ENCODE peak calls at places on chromosome 1, in nine cellular contexts. One of them, this sample, is unnamed.

GRCh38 chr1:157170677-157171515 is 32.7 kb upstream of the ETV3 start:
- DNase-seq in stomach: peak; percentile 60
- DNase-seq in adrenal gland: peak; percentile 26
- DNase-seq in uterus: no peak
- DNase-seq in H1: peak; percentile 91
- DNase-seq in erythroblast: peak; percentile 38
- DNase-seq in prostate gland: no peak
- DNase-seq in spleen: no peak
- DNase-seq in body of pancreas: peak; percentile 39
- DNase-seq in this sample: peak; percentile 35

GRCh38 chr1:145878724-145879123 is 6.9 kb downstream of the ANKRD35 start:
- DNase-seq in H1: no peak
- DNase-seq in body of pancreas: no peak
- DNase-seq in spleen: no peak
- DNase-seq in erythroblast: no peak
- DNase-seq in adrenal gland: no peak
- DNase-seq in prostate gland: no peak
- DNase-seq in uterus: no peak
- DNase-seq in stomach: no peak
- DNase-seq in this sample: no peak

GRCh38 chr1:78649628-78650027 is at the start of gene IFI44:
- DNase-seq in spleen: peak; percentile 85
- DNase-seq in uterus: peak; percentile 81
- DNase-seq in stomach: peak; percentile 90
- DNase-seq in erythroblast: no peak
- DNase-seq in body of pancreas: peak; percentile 84
- DNase-seq in H1: no peak
- DNase-seq in prostate gland: peak; percentile 82
- DNase-seq in adrenal gland: peak; percentile 85
- DNase-seq in this sample: peak; percentile 17

GRCh38 chr1:167454304-167454928 is 63.9 kb downstream of the CD247 start:
- DNase-seq in uterus: no peak
- DNase-seq in spleen: no peak
- DNase-seq in H1: peak; percentile 76
- DNase-seq in body of pancreas: no peak
- DNase-seq in prostate gland: no peak
- DNase-seq in adrenal gland: no peak
- DNase-seq in stomach: no peak
- DNase-seq in erythroblast: no peak
- DNase-seq in this sample: no peak

GRCh38 chr1:13901041-13901440 is 201.1 kb downstream of the PRDM2 start:
- DNase-seq in erythroblast: no peak
- DNase-seq in uterus: no peak
- DNase-seq in prostate gland: no peak
- DNase-seq in adrenal gland: no peak
- DNase-seq in body of pancreas: no peak
- DNase-seq in H1: no peak
- DNase-seq in spleen: no peak
- DNase-seq in stomach: no peak
- DNase-seq in this sample: no peak

GRCh38 chr1:38547346-38547745 is 312.2 kb downstream of the RRAGC start:
- DNase-seq in uterus: no peak
- DNase-seq in spleen: no peak
- DNase-seq in body of pancreas: no peak
- DNase-seq in prostate gland: no peak
- DNase-seq in adrenal gland: no peak
- DNase-seq in erythroblast: no peak
- DNase-seq in H1: no peak
- DNase-seq in stomach: no peak
- DNase-seq in this sample: no peak

GRCh38 chr1:154213274-154213673 is 7.1 kb upstream of the CFAP141 start:
- DNase-seq in prostate gland: no peak
- DNase-seq in H1: no peak
- DNase-seq in spleen: no peak
- DNase-seq in adrenal gland: no peak
- DNase-seq in body of pancreas: no peak
- DNase-seq in uterus: no peak
- DNase-seq in erythroblast: peak; percentile 7
- DNase-seq in stomach: no peak
- DNase-seq in this sample: peak; percentile 64

GRCh38 chr1:22447581-22448215 is 4.0 kb upstream of the ZBTB40 start:
- DNase-seq in uterus: no peak
- DNase-seq in body of pancreas: no peak
- DNase-seq in erythroblast: no peak
- DNase-seq in adrenal gland: peak; percentile 85
- DNase-seq in prostate gland: no peak
- DNase-seq in spleen: no peak
- DNase-seq in stomach: no peak
- DNase-seq in H1: no peak
- DNase-seq in this sample: peak; percentile 46

GRCh38 chr1:32172621-32173245 is 6.7 kb upstream of the TXLNA start:
- DNase-seq in spleen: no peak
- DNase-seq in body of pancreas: no peak
- DNase-seq in erythroblast: no peak
- DNase-seq in stomach: no peak
- DNase-seq in H1: no peak
- DNase-seq in prostate gland: no peak
- DNase-seq in uterus: no peak
- DNase-seq in adrenal gland: no peak
- DNase-seq in this sample: no peak

DNA sequence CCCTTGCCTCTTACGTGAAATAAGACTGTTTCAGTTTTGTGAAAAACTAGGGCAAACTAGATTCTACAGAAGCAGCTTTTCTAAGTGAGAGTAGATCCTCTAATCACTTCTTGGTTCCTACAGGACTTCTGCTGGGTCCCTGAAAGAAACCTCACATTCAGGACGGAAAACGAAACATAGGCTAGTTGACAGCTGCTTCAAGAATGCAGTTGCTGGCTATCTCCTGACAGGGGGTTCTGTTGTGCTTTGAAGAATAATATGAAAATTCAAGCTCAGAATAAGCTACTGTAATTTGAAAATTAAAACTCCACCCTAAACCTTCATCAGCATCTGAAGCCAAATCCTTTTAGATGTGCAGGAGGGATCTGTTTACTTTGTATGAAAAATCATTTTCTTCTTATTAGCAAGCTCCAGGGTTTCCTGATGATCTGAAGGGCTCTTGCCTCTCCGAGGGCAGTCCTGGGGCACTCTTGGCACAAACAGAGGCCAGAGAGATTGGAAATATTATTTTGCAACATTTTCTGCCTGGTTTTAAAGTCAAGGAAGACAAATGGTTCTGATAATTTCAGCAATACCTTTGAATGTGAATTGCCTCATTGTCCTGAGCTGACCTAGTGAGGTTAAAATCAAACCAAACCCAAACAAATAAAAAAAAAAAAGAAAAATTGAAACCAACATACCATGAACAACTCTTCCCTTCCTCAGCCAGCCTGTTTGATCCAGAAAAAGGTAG is 55.1 kb downstream of the NTMT2 start:
- DNase-seq in uterus: no peak
- DNase-seq in spleen: no peak
- DNase-seq in prostate gland: no peak
- DNase-seq in body of pancreas: no peak
- DNase-seq in H1: no peak
- DNase-seq in stomach: no peak
- DNase-seq in erythroblast: no peak
- DNase-seq in adrenal gland: peak; percentile 36
- DNase-seq in this sample: no peak
- TF ChIP-seq POLR2A in uterus: no peak
- TF ChIP-seq POLR2A in spleen: no peak
- TF ChIP-seq POLR2A in prostate gland: no peak
- TF ChIP-seq POLR2A in body of pancreas: no peak
- TF ChIP-seq POLR2A in H1: no peak
- TF ChIP-seq POLR2A in stomach: no peak
- TF ChIP-seq POLR2A in erythroblast: no peak
- TF ChIP-seq POLR2A in adrenal gland: no peak
- TF ChIP-seq POLR2A in this sample: no peak

DNA sequence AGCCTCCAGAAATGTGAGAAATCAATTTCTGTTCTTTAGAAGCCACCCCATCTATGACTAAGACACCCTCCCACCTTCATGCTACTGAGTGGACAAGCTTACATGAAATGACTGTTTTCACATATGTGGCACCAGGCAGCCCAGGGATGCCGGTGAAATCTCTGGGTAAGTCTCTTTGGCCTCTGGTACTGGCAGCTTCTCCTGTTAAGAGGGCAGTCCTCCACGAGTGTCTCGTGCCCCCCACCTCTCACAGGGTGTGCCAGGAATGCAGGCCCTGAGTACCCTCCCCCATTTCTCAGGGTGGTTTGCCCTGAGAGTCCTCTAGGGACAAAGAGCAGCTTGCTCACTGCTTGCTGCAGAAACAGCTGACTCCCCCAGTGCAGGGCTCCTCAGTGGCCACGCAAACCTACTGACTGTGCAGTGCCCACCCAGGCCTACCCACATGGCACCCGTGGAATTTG is 3.2 kb upstream of the PRXL2B start:
- DNase-seq in H1: no peak
- DNase-seq in body of pancreas: no peak
- DNase-seq in erythroblast: no peak
- DNase-seq in prostate gland: no peak
- DNase-seq in stomach: no peak
- DNase-seq in adrenal gland: peak; percentile 6
- DNase-seq in spleen: peak; percentile 78
- DNase-seq in uterus: no peak
- DNase-seq in this sample: no peak
- TF ChIP-seq POLR2A in H1: no peak
- TF ChIP-seq POLR2A in body of pancreas: no peak
- TF ChIP-seq POLR2A in erythroblast: no peak
- TF ChIP-seq POLR2A in prostate gland: no peak
- TF ChIP-seq POLR2A in stomach: no peak
- TF ChIP-seq POLR2A in adrenal gland: no peak
- TF ChIP-seq POLR2A in spleen: no peak
- TF ChIP-seq POLR2A in uterus: no peak
- TF ChIP-seq POLR2A in this sample: no peak

GRCh38 chr1:88897070-88897730 is 5.8 kb upstream of the GTF2B start:
- DNase-seq in prostate gland: no peak
- DNase-seq in body of pancreas: no peak
- DNase-seq in uterus: no peak
- DNase-seq in erythroblast: no peak
- DNase-seq in H1: no peak
- DNase-seq in adrenal gland: no peak
- DNase-seq in spleen: no peak
- DNase-seq in stomach: no peak
- DNase-seq in this sample: no peak

GRCh38 chr1:88890790-88891317 is 513 bp downstream of the GTF2B start:
- DNase-seq in body of pancreas: peak; percentile 32
- DNase-seq in erythroblast: peak; percentile 59
- DNase-seq in spleen: no peak
- DNase-seq in prostate gland: peak; percentile 11
- DNase-seq in stomach: peak; percentile 36
- DNase-seq in uterus: no peak
- DNase-seq in H1: no peak
- DNase-seq in adrenal gland: peak; percentile 39
- DNase-seq in this sample: no peak

GRCh38 chr1:88891318-88892145 is at the start of gene GTF2B:
- DNase-seq in body of pancreas: peak; percentile 92
- DNase-seq in prostate gland: peak; percentile 94
- DNase-seq in spleen: peak; percentile 96
- DNase-seq in H1: peak; percentile 84
- DNase-seq in adrenal gland: peak; percentile 94
- DNase-seq in stomach: peak; percentile 91
- DNase-seq in erythroblast: peak; percentile 97
- DNase-seq in uterus: peak; percentile 93
- DNase-seq in this sample: peak; percentile 57

GRCh38 chr1:88888755-88889154 is 2.6 kb downstream of the GTF2B start:
- DNase-seq in erythroblast: no peak
- DNase-seq in uterus: no peak
- DNase-seq in H1: no peak
- DNase-seq in stomach: no peak
- DNase-seq in spleen: no peak
- DNase-seq in prostate gland: no peak
- DNase-seq in adrenal gland: no peak
- DNase-seq in body of pancreas: no peak
- DNase-seq in this sample: no peak

GRCh38 chr1:88892146-88892877 is 945 bp upstream of the GTF2B start:
- DNase-seq in stomach: no peak
- DNase-seq in prostate gland: no peak
- DNase-seq in adrenal gland: no peak
- DNase-seq in uterus: no peak
- DNase-seq in H1: no peak
- DNase-seq in spleen: no peak
- DNase-seq in erythroblast: peak; percentile 70
- DNase-seq in body of pancreas: peak; percentile 18
- DNase-seq in this sample: no peak
- TF ChIP-seq POLR2A in stomach: no peak
- TF ChIP-seq POLR2A in prostate gland: no peak
- TF ChIP-seq POLR2A in adrenal gland: no peak
- TF ChIP-seq POLR2A in uterus: no peak
- TF ChIP-seq POLR2A in H1: no peak
- TF ChIP-seq POLR2A in spleen: no peak
- TF ChIP-seq POLR2A in erythroblast: no peak
- TF ChIP-seq POLR2A in body of pancreas: no peak
- TF ChIP-seq POLR2A in this sample: no peak

DNA sequence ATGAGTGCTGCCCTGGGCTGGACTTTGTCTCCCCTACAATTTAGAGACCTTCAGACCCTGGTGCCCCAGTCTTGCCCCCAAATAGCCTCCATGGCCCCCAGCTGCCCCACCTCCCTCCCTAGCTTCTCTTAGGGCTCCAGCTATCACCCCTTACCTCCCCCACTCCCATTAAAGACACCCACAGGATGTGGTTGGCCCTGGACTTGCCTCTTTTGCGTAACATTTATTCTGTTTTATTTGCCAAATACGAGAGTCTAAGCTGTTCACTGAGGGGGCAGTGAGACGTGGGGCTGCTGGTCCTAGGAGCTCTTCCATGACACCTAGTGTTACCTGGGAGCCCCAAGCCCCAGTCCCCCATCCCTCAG is 4.5 kb downstream of the ZC3H12A start:
- DNase-seq in adrenal gland: no peak
- DNase-seq in body of pancreas: no peak
- DNase-seq in H1: no peak
- DNase-seq in stomach: no peak
- DNase-seq in erythroblast: no peak
- DNase-seq in uterus: no peak
- DNase-seq in prostate gland: no peak
- DNase-seq in spleen: no peak
- DNase-seq in this sample: no peak
- TF ChIP-seq POLR2A in adrenal gland: no peak
- TF ChIP-seq POLR2A in body of pancreas: no peak
- TF ChIP-seq POLR2A in H1: no peak
- TF ChIP-seq POLR2A in stomach: no peak
- TF ChIP-seq POLR2A in erythroblast: no peak
- TF ChIP-seq POLR2A in uterus: no peak
- TF ChIP-seq POLR2A in prostate gland: no peak
- TF ChIP-seq POLR2A in spleen: no peak
- TF ChIP-seq POLR2A in this sample: no peak

GRCh38 chr1:101407505-101408211 is 170.8 kb downstream of the S1PR1 start:
- DNase-seq in erythroblast: no peak
- DNase-seq in spleen: no peak
- DNase-seq in stomach: no peak
- DNase-seq in body of pancreas: no peak
- DNase-seq in prostate gland: no peak
- DNase-seq in uterus: no peak
- DNase-seq in adrenal gland: no peak
- DNase-seq in H1: no peak
- DNase-seq in this sample: no peak
- TF ChIP-seq POLR2A in erythroblast: no peak
- TF ChIP-seq POLR2A in spleen: no peak
- TF ChIP-seq POLR2A in stomach: no peak
- TF ChIP-seq POLR2A in body of pancreas: no peak
- TF ChIP-seq POLR2A in prostate gland: no peak
- TF ChIP-seq POLR2A in uterus: no peak
- TF ChIP-seq POLR2A in adrenal gland: no peak
- TF ChIP-seq POLR2A in H1: no peak
- TF ChIP-seq POLR2A in this sample: no peak

GRCh38 chr1:27365372-27366112 is 1.2 kb downstream of the MAP3K6 start:
- DNase-seq in adrenal gland: peak; percentile 90
- DNase-seq in spleen: peak; percentile 95
- DNase-seq in body of pancreas: peak; percentile 89
- DNase-seq in erythroblast: no peak
- DNase-seq in prostate gland: peak; percentile 90
- DNase-seq in uterus: peak; percentile 94
- DNase-seq in H1: peak; percentile 86
- DNase-seq in stomach: peak; percentile 89
- DNase-seq in this sample: peak; percentile 86
- TF ChIP-seq POLR2A in adrenal gland: no peak
- TF ChIP-seq POLR2A in spleen: no peak
- TF ChIP-seq POLR2A in body of pancreas: no peak
- TF ChIP-seq POLR2A in erythroblast: no peak
- TF ChIP-seq POLR2A in prostate gland: peak; percentile 56
- TF ChIP-seq POLR2A in uterus: peak; percentile 62
- TF ChIP-seq POLR2A in H1: peak; percentile 51
- TF ChIP-seq POLR2A in stomach: no peak
- TF ChIP-seq POLR2A in this sample: no peak

This sample was measured in H54.